ENCODE peak calls at places on chromosomes 2 and 18, in four cellular contexts. L is Peyer's patch, O is Calu3, J is B cell. T is an unnamed sample.

GRCh38 chr2:26757873-26758789 is 6.0 kb upstream of the SLC35F6 start:
- DNase-seq in L (no peak), O (peak), J (no peak), T (no peak)

GRCh38 chr2:120847700-120848321 is 112.1 kb downstream of the GLI2 start:
- DNase-seq in L (no peak), O (no peak), J (no peak), T (no peak)

GRCh38 chr2:241309684-241310117 is 5.8 kb downstream of the HDLBP start:
- DNase-seq in L (peak), O (no peak), J (peak), T (peak)

GRCh38 chr18:79927597-79928562 is 23.6 kb downstream of the SLC66A2 start:
- DNase-seq in L (no peak), O (no peak), J (peak), T (peak)

GRCh38 chr18:74299746-74300145 is 8.0 kb upstream of the CYB5A start:
- DNase-seq in L (no peak), O (no peak), J (no peak), T (no peak)

GRCh38 chr2:240820014-240820606 is at the start of gene KIF1A:
- DNase-seq in L (no peak), O (peak), J (no peak), T (no peak)

GRCh38 chr2:131104487-131105155 is 515 bp upstream of the PLEKHB2 start:
- DNase-seq in L (peak), O (peak), J (peak), T (no peak)

GRCh38 chr2:74670263-74670662 is 16.2 kb downstream of the SEMA4F start:
- DNase-seq in L (no peak), O (no peak), J (no peak), T (no peak)

GRCh38 chr2:133523406-133523805 is 44.9 kb downstream of the NCKAP5 start:
- DNase-seq in L (no peak), O (no peak), J (no peak), T (no peak)

GRCh38 chr2:100238471-100238870 is 83.8 kb downstream of the LONRF2 start:
- DNase-seq in L (no peak), O (no peak), J (no peak), T (no peak)

GRCh38 chr18:6022089-6022444 is 126.7 kb upstream of the TMEM200C start:
- DNase-seq in L (no peak), O (no peak), J (no peak), T (no peak)

GRCh38 chr2:117960231-117960630 is 53.6 kb downstream of the CCDC93 start:
- DNase-seq in L (no peak), O (no peak), J (no peak), T (no peak)

GRCh38 chr18:38362286-38362792 is 796.7 kb upstream of the CELF4 start:
- DNase-seq in L (no peak), O (no peak), J (no peak), T (no peak)
- TF ChIP-seq CTCF in L (no peak), O (no peak), J (no peak), T (no peak)

GRCh38 chr2:45192481-45192880 is 183.2 kb upstream of the SIX2 start:
- DNase-seq in L (no peak), O (no peak), J (no peak), T (no peak)

GRCh38 chr2:45191096-45191863 is 182.0 kb upstream of the SIX2 start:
- DNase-seq in L (no peak), O (no peak), J (no peak), T (no peak)

GRCh38 chr2:45191972-45192371 is 182.7 kb upstream of the SIX2 start:
- DNase-seq in L (no peak), O (no peak), J (no peak), T (no peak)

GRCh38 chr2:45192991-45193390 is 183.7 kb upstream of the SIX2 start:
- DNase-seq in L (no peak), O (no peak), J (no peak), T (no peak)

GRCh38 chr2:45190481-45190880 is 181.2 kb upstream of the SIX2 start:
- DNase-seq in L (no peak), O (no peak), J (no peak), T (no peak)
- TF ChIP-seq CTCF in L (no peak), O (no peak), J (no peak), T (no peak)

GRCh38 chr18:35516789-35517188 is 19.0 kb upstream of the INO80C start:
- DNase-seq in L (no peak), O (no peak), J (no peak), T (no peak)
- TF ChIP-seq CTCF in L (no peak), O (no peak), J (no peak), T (no peak)

GRCh38 chr2:196431076-196431475 is 208.4 kb upstream of the CCDC150 start:
- DNase-seq in L (no peak), O (no peak), J (no peak), T (no peak)

GRCh38 chr2:196435189-196435588 is 204.3 kb upstream of the CCDC150 start:
- DNase-seq in L (no peak), O (no peak), J (no peak), T (no peak)

GRCh38 chr2:196433116-196433515 is 206.4 kb upstream of the CCDC150 start:
- DNase-seq in L (no peak), O (no peak), J (no peak), T (no peak)

GRCh38 chr2:196434217-196434616 is 205.3 kb upstream of the CCDC150 start:
- DNase-seq in L (no peak), O (no peak), J (no peak), T (no peak)

DNA sequence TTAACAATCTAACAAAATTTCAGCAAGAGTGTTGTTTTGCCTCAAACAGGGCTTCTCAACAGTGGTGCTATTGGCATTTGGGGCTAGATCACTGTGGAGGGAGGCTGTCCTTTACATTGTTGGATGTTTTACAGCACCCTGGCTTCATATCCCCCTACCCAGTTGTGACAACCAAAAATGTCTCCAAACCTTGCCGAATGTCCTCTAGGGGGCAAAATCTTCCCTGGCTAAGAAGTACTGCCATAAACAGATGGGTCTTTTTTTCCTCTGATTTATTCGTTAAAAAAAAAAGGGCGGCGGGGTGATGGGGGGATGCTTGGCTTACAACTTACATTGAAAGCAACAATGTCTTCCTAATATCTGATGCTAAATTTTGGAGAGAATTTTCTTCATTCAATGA is 207.6 kb upstream of the CCDC150 start:
- DNase-seq in L (no peak), O (peak), J (no peak), T (no peak)
- TF ChIP-seq CTCF in L (no peak), O (peak), J (no peak), T (no peak)

GRCh38 chr18:58637197-58637596 is 8.3 kb upstream of the ALPK2 start:
- DNase-seq in L (no peak), O (no peak), J (no peak), T (no peak)

GRCh38 chr18:58633874-58634273 is 5.0 kb upstream of the ALPK2 start:
- DNase-seq in L (no peak), O (no peak), J (no peak), T (no peak)

GRCh38 chr18:58638446-58638845 is 9.6 kb upstream of the ALPK2 start:
- DNase-seq in L (no peak), O (no peak), J (no peak), T (no peak)

GRCh38 chr18:58632557-58632956 is 3.7 kb upstream of the ALPK2 start:
- DNase-seq in L (no peak), O (no peak), J (no peak), T (no peak)

DNA sequence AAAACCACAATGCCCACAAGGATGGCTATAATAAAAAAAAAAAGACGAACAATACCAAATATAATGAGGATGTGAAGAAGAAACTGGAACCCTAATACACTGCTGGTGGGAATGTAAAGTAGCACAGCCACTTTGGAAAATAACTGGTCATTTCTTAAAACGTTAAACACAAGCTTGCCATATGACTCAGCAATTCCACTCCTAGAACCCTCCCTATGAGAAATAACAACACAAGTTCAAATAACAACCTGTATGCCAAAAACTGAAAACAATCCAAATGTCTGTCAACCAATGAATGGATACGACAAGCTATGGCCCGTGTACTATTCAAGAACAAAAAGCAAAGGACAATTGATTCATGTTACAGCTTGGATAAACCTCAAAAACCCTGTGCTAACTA is 7.0 kb upstream of the ALPK2 start:
- DNase-seq in L (no peak), O (no peak), J (no peak), T (no peak)
- TF ChIP-seq CTCF in L (no peak), O (no peak), J (no peak), T (no peak)

GRCh38 chr18:47779381-47779780 is 151.1 kb downstream of the SMAD2 start:
- DNase-seq in L (no peak), O (no peak), J (no peak), T (no peak)

GRCh38 chr18:47777626-47778025 is 152.8 kb downstream of the SMAD2 start:
- DNase-seq in L (no peak), O (no peak), J (no peak), T (no peak)

GRCh38 chr18:47772374-47773248 is 157.8 kb downstream of the SMAD2 start:
- DNase-seq in L (peak), O (peak), J (peak), T (peak)

GRCh38 chr18:47773931-47774330 is 156.5 kb downstream of the SMAD2 start:
- DNase-seq in L (no peak), O (no peak), J (no peak), T (no peak)

GRCh38 chr18:47775961-47776360 is 154.5 kb downstream of the SMAD2 start:
- DNase-seq in L (no peak), O (no peak), J (no peak), T (no peak)
- TF ChIP-seq CTCF in L (no peak), O (no peak), J (no peak), T (no peak)

DNA sequence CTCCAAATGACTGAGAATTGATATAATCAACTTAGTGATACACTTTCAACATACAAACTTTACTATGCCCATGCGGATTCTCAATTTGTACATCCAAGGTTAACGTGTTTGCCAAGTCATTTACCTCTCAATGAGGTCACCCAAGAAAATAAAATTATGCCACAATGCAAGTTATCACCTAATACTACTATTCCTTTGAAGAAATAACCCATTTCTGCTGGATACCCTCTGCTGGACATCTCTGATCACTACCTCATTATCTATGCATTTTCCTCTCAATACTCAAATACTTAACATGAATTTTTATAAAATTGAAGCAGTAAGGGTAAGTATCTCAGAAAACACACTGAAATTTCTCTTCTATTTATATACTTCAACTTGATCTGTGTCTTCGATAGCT is 12.7 kb downstream of the HNRNPLL start:
- DNase-seq in L (no peak), O (no peak), J (no peak), T (no peak)
- TF ChIP-seq CTCF in L (no peak), O (no peak), J (peak), T (no peak)

GRCh38 chr2:38603402-38604265 is 906 bp upstream of the HNRNPLL start:
- DNase-seq in L (peak), O (peak), J (peak), T (peak)

GRCh38 chr2:38601463-38602135 is 1.1 kb downstream of the HNRNPLL start:
- DNase-seq in L (no peak), O (no peak), J (no peak), T (no peak)

GRCh38 chr2:38601061-38601460 is 1.7 kb downstream of the HNRNPLL start:
- DNase-seq in L (no peak), O (no peak), J (no peak), T (no peak)

GRCh38 chr2:38602136-38602731 is 494 bp downstream of the HNRNPLL start:
- DNase-seq in L (peak), O (peak), J (peak), T (peak)

GRCh38 chr2:38602732-38603401 is at the start of gene HNRNPLL:
- DNase-seq in L (peak), O (peak), J (peak), T (peak)
- TF ChIP-seq CTCF in L (no peak), O (no peak), J (no peak), T (no peak)

DNA sequence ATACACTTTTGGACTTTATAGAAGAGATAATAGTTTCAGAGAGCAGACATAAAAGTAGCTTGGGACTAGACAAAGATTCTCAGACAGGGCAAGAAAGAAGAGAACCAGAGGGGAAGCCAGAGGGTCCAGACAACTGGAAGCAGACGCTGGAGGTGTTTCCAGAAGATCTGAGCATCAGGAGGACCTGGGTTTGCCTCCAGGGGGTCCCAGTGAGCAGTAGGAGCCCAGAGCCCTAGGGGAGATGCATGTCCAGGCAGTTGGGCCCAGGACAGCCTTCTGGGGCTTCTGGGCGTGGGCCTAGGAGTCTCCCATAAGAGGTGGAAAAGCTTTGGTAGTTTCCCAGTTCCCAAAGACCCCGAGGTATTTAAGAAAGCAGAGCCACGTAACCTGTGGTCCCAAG is 251.2 kb upstream of the ID2 start:
- DNase-seq in L (no peak), O (no peak), J (no peak), T (no peak)
- TF ChIP-seq CTCF in L (no peak), O (no peak), J (no peak), T (no peak)

DNA sequence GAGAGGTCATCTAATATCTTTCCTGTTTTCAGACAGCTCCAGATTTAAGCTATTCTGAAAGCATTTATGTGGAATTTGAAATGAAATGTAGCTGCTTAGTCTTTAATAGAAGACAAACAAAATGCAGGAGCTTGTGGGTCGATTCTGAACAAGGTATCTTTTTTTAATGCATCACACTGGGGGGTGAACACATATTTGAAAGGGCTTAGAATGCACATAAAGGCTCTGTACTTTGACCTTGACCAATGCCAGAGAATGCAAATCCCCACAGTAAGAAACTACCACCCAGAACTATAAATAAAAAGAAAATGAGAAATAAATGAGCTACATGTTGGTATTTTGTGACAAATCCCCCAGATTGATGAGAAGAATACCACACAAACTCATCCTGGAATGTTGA is 489.3 kb downstream of the PIK3C3 start:
- DNase-seq in L (no peak), O (no peak), J (no peak), T (no peak)
- TF ChIP-seq CTCF in L (no peak), O (no peak), J (no peak), T (no peak)